ENCODE peak calls at places on chromosomes 6 and 20, in eight cellular contexts. W, Z, S, E, T, B, R and G are unnamed samples.

GRCh38 chr20:31968299-31969126 is 562 bp downstream of the XKR7 start:
- DNase-seq in T (peak), W (no peak), R (peak), B (peak), Z (peak), S (peak), E (peak), G (peak)

GRCh38 chr6:5335020-5335419 is 73.7 kb downstream of the FARS2 start:
- DNase-seq in R (no peak), S (no peak), Z (no peak), T (no peak), E (no peak), W (no peak), B (no peak), G (no peak)

GRCh38 chr6:28335564-28336283 is at the start of gene ZSCAN31:
- DNase-seq in B (peak), E (peak), R (peak), T (peak), S (peak), Z (peak), W (peak), G (peak)

GRCh38 chr20:51767867-51768758 is at the start of gene ATP9A:
- DNase-seq in E (peak), Z (peak), B (peak), R (no peak), S (no peak), T (no peak), W (no peak), G (no peak)

GRCh38 chr6:157213426-157213825 is 109.9 kb downstream of the TMEM242 start:
- DNase-seq in W (no peak), E (no peak), S (no peak), B (no peak), Z (no peak), T (no peak), R (no peak), G (no peak)

GRCh38 chr20:31593221-31594001 is 11.7 kb upstream of the ID1 start:
- DNase-seq in S (no peak), B (peak), R (no peak), W (no peak), T (peak), E (no peak), Z (no peak), G (no peak)

GRCh38 chr20:34873583-34874093 is 982 bp upstream of the GGT7 start:
- DNase-seq in S (no peak), R (no peak), W (no peak), Z (no peak), B (no peak), T (no peak), E (no peak), G (no peak)

GRCh38 chr6:147782302-147782701 is 273.8 kb downstream of the SAMD5 start:
- DNase-seq in Z (no peak), W (peak), R (no peak), S (no peak), B (peak), E (no peak), T (peak), G (no peak)

GRCh38 chr6:89505847-89506246 is 72.9 kb downstream of the ANKRD6 start:
- DNase-seq in Z (no peak), R (no peak), B (no peak), S (no peak), E (no peak), T (no peak), W (no peak), G (no peak)

GRCh38 chr20:22810626-22811559 is 224.2 kb upstream of the SSTR4 start:
- DNase-seq in W (no peak), R (no peak), S (no peak), Z (peak), B (no peak), T (no peak), E (no peak), G (no peak)

GRCh38 chr6:122381494-122382083 is 17.9 kb upstream of the HSF2 start:
- DNase-seq in W (peak), S (peak), B (peak), T (peak), E (peak), Z (peak), R (peak), G (peak)

GRCh38 chr6:136889271-136890193 is 32.6 kb upstream of the SLC35D3 start:
- DNase-seq in Z (no peak), B (peak), W (no peak), R (no peak), S (no peak), T (no peak), E (no peak), G (no peak)

GRCh38 chr6:52423971-52424381 is 3.8 kb downstream of the EFHC1 start:
- DNase-seq in W (peak), Z (no peak), T (peak), E (no peak), R (no peak), B (peak), S (no peak), G (no peak)

GRCh38 chr20:61871160-61871559 is 194.5 kb downstream of the TAF4 start:
- DNase-seq in Z (no peak), W (no peak), E (no peak), S (no peak), B (no peak), R (no peak), T (no peak), G (no peak)

GRCh38 chr6:26270903-26271639 is 93.9 kb upstream of the BTN3A2 start:
- DNase-seq in W (peak), S (peak), Z (peak), T (peak), B (no peak), R (peak), E (peak), G (peak)

GRCh38 chr6:26270121-26270861 is 94.7 kb upstream of the BTN3A2 start:
- DNase-seq in Z (no peak), S (peak), W (no peak), R (peak), E (no peak), B (no peak), T (no peak), G (peak)

GRCh38 chr6:26273673-26274595 is 91.1 kb upstream of the BTN3A2 start:
- DNase-seq in B (no peak), T (no peak), S (peak), W (no peak), Z (no peak), R (peak), E (no peak), G (peak)

GRCh38 chr6:26271640-26272090 is 93.3 kb upstream of the BTN3A2 start:
- DNase-seq in W (no peak), T (no peak), E (no peak), S (no peak), B (no peak), Z (no peak), R (no peak), G (no peak)

GRCh38 chr6:26272171-26272631 is 92.8 kb upstream of the BTN3A2 start:
- DNase-seq in R (peak), S (peak), W (no peak), B (no peak), Z (no peak), E (peak), T (no peak), G (no peak)
- H3K4me3 ChIP-seq in R (peak), S (peak), W (peak), B (no peak), Z (peak), E (peak), T (peak), G (peak)

GRCh38 chr6:100461920-100462295 is 2.8 kb downstream of the SIM1 start:
- DNase-seq in S (peak), R (no peak), B (no peak), T (no peak), Z (no peak), W (no peak), E (no peak), G (peak)
- H3K4me3 ChIP-seq in S (peak), R (no peak), B (no peak), T (peak), Z (no peak), W (peak), E (no peak), G (no peak)

GRCh38 chr20:53739799-53740785 is 146.5 kb upstream of the ZNF217 start:
- DNase-seq in Z (no peak), S (peak), R (peak), E (no peak), W (no peak), B (peak), T (no peak), G (no peak)
- H3K4me3 ChIP-seq in Z (no peak), S (peak), R (peak), E (no peak), W (no peak), B (peak), T (no peak), G (no peak)

DNA sequence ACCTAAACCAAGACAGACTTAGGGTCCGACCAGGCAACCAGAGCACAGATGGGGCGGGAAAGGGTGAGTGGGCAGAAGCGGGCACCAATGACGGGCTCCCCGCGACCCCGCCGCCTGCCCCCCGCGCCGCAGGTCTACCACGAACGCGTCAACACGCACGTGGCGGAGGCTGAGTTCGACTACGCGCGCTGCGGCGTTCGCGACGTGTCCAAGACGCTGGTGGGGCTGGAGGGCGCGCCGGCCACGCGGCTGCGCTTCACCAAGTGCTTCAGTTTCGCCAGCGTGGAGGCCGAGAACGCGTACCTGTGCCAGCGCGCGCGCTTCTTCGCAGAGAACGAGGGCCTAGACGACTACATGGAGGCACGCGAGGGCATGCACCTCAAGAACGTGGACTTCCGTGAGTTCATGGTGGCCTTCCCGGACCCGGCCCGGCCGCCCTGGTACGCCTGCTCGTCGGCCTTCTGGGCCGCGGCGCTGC is 5.1 kb downstream of the TMEM151B start:
- DNase-seq in R (no peak), S (no peak), W (no peak), T (no peak), E (no peak), Z (no peak), B (no peak), G (no peak)
- H3K4me3 ChIP-seq in R (no peak), S (no peak), W (no peak), T (no peak), E (peak), Z (no peak), B (no peak), G (no peak)

GRCh38 chr20:1841554-1842140 is 53.6 kb upstream of the SIRPA start:
- DNase-seq in R (no peak), Z (peak), W (no peak), T (no peak), E (no peak), B (no peak), S (no peak), G (no peak)

GRCh38 chr20:1840865-1841553 is 54.2 kb upstream of the SIRPA start:
- DNase-seq in Z (no peak), B (no peak), R (no peak), S (no peak), E (no peak), T (no peak), W (no peak), G (no peak)

GRCh38 chr20:1835531-1835930 is 59.7 kb upstream of the SIRPA start:
- DNase-seq in T (no peak), Z (no peak), W (no peak), B (no peak), S (no peak), E (no peak), R (no peak), G (no peak)

GRCh38 chr20:1835126-1835525 is 60.1 kb upstream of the SIRPA start:
- DNase-seq in Z (no peak), R (no peak), W (no peak), T (no peak), E (no peak), S (no peak), B (no peak), G (no peak)

GRCh38 chr20:1838479-1839279 is 56.5 kb upstream of the SIRPA start:
- DNase-seq in B (no peak), W (no peak), S (no peak), E (no peak), T (no peak), R (no peak), Z (no peak), G (no peak)
- H3K4me3 ChIP-seq in B (peak), W (no peak), S (no peak), E (no peak), T (no peak), R (no peak), Z (no peak), G (no peak)

DNA sequence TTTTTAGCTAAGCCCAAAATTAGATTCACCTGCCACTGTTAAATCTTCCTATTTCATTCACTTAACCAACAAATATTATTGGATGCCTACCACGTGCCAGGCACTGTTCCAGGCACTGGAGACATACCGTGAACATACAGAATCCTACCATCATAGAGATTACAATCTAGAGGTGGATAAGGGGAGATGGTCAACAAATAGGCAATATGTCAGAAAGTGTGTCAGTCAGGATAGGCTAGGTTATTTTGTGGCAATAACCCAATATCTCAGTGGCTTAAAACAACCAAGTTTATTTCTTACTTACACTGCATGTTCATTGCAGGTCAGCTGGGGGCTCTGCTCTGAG is 58.7 kb upstream of the REV3L start:
- DNase-seq in B (no peak), T (no peak), Z (no peak), S (no peak), E (no peak), W (no peak), R (no peak), G (no peak)
- H3K4me3 ChIP-seq in B (no peak), T (no peak), Z (no peak), S (no peak), E (no peak), W (no peak), R (no peak), G (no peak)

DNA sequence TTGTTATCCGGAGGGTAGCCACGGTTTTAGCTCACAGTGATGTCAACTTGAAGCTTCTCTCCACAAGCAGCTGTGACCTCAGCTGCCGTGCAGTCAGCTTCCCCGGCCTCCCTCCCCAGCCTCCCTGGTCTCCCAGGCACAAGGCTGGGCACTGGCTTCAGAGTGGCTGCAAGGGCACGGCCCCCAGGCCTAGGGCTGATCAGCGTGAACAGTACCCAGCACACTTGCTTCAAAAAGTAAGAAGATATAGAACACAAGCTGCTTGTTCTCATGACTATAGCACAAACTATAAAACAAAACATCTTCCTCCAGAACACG is 199.2 kb upstream of the THBS2 start:
- DNase-seq in S (no peak), T (no peak), B (no peak), W (no peak), E (no peak), R (no peak), Z (no peak), G (no peak)
- H3K4me3 ChIP-seq in S (no peak), T (peak), B (no peak), W (no peak), E (peak), R (no peak), Z (no peak), G (no peak)

DNA sequence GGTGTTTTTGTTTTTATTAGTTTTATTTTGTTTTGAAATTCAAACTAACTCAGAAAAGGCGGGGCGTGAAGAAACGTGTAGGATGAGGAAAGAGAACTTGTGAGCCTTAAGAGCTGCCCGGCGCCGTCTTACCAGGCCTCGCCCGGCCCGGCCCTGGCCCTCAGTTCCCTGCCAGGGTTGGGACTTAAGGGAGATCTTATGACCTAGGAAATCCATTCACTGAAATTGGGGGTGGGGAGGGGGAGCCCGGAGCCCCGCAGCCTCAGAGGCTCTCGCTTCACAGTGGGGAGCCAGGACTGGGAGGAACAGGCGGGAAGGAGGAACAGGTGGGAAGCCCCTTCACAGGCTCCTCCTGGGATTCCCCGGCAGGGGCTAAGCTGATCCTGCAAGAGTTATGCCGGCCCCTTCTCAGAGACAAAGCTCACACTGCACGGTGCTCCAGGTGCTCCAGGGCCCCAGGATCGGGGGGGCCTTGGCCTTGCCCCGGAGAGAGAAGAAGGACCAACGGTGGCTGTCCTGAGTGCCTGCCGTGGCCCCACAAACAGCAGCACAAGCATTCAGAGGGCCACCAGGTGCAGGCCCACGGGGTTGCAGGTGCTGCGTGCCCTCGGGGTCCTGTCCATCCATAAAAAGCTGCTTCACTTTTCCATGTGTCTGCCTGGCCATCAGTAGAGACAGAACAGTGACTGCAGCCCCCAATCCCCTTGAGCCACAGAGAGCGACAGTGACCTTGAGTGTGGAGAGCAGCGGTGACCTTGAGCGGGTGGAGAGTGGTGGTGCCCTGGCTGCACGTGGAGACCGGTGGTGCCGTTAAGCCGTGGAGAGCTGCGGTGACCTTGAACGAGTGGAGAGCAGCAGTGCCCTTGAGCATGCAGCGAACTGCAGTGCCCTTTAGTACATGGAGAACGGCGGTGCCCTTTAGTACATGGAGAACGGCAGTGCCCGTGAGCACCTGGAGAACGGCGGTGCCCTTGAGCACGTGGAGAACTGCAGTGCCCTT is 152.7 kb downstream of the DLL1 start:
- DNase-seq in S (no peak), Z (no peak), R (no peak), E (peak), W (no peak), T (no peak), B (no peak), G (no peak)
- H3K4me3 ChIP-seq in S (no peak), Z (no peak), R (no peak), E (peak), W (no peak), T (no peak), B (no peak), G (no peak)

DNA sequence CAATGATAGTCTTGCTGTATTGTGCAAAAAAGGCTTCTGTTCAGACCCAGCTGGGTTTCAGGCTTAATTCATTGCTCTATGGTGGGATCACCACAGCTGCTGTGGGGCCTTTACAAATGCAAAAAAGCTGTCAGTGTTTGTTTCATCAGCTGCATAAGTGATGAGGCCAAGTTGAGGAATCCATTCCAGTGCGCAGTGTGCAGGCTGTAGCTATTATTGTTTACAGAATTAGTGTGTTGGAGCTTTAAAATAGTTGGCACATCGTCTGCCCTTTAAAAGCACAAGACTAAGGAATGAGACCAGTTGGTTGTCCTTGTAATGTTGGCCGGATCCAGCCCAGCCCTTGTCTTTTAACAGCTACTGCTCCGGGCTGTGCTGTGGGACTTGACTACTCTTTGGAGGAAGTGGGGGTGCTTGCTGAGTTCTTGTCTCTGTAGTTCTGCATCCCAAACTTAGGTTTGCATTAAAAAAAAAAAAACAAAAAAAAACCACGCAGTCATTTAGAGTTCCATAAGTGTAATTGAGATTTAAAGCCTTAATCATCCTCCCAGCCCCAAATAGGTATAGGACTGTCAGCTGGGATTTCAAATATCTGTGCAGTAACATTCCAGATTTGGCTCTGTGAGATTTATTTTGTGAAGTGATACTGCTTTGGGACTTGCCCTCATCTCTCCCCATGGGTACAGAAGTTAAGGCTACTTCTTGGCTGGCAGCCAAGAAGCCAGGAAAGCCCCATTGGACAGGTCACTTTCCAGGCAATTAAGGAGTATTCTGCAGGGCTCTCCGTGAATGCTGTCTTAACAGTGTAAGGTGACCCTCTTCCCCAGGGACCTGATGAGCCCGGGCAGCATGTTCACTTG is 19.3 kb downstream of the JARID2 start:
- DNase-seq in S (no peak), T (peak), R (peak), B (no peak), W (no peak), Z (peak), E (peak), G (no peak)
- H3K4me3 ChIP-seq in S (no peak), T (no peak), R (peak), B (no peak), W (no peak), Z (no peak), E (no peak), G (no peak)